ENCODE peak calls at places on chromosomes 6 and 20, in five cellular contexts. K is uterus, Z is MM.1S, L is fibroblast of villous mesenchyme, E is fibroblast of mammary gland. I is an unnamed sample.

GRCh38 chr6:11276911-11277274 is 44.4 kb upstream of the NEDD9 start:
- DNase-seq in K (no peak), Z (no peak), L (no peak), E (no peak), I (no peak)

GRCh38 chr6:42239736-42240375 is 22.2 kb upstream of the MRPS10 start:
- DNase-seq in K (no peak), Z (no peak), L (peak), E (peak), I (no peak)

GRCh38 chr6:10331336-10331735 is 83.5 kb downstream of the TFAP2A start:
- DNase-seq in K (no peak), Z (no peak), L (no peak), E (no peak), I (no peak)

GRCh38 chr6:45900808-45901752 is 114.6 kb downstream of the CLIC5 start:
- DNase-seq in K (no peak), Z (no peak), L (peak), E (peak), I (no peak)

GRCh38 chr20:32521780-32522524 is 63.2 kb downstream of the NOL4L start:
- DNase-seq in K (peak), Z (peak), L (peak), E (peak), I (peak)

GRCh38 chr6:127858992-127859391 is 41.9 kb downstream of the THEMIS start:
- DNase-seq in K (no peak), Z (no peak), L (no peak), E (no peak), I (no peak)

GRCh38 chr20:63497946-63498935 is 642 bp downstream of the EEF1A2 start:
- DNase-seq in K (no peak), Z (no peak), L (peak), E (peak), I (no peak)

GRCh38 chr20:59955131-59955796 is 3.0 kb upstream of the CDH26 start:
- DNase-seq in K (no peak), Z (peak), L (no peak), E (peak), I (no peak)

GRCh38 chr20:44979090-44979621 is 12.8 kb downstream of the STK4 start:
- DNase-seq in K (no peak), Z (peak), L (peak), E (no peak), I (no peak)

GRCh38 chr6:21850682-21851081 is 257.1 kb downstream of the SOX4 start:
- DNase-seq in K (no peak), Z (no peak), L (no peak), E (no peak), I (no peak)

GRCh38 chr6:28634758-28635546 is 109.3 kb downstream of the GPX5 start:
- DNase-seq in K (no peak), Z (no peak), L (no peak), E (peak), I (no peak)

GRCh38 chr20:661474-662288 is 8.7 kb upstream of the SRXN1 start:
- DNase-seq in K (no peak), Z (no peak), L (no peak), E (no peak), I (no peak)

GRCh38 chr6:26243742-26244141 is 121.3 kb upstream of the BTN3A2 start:
- DNase-seq in K (no peak), Z (no peak), L (no peak), E (no peak), I (no peak)

GRCh38 chr6:14452567-14453527 is 335.3 kb downstream of the CD83 start:
- DNase-seq in K (no peak), Z (no peak), L (no peak), E (no peak), I (no peak)

GRCh38 chr20:31721408-31722332 is 998 bp downstream of the BCL2L1 start:
- DNase-seq in K (no peak), Z (no peak), L (no peak), E (no peak), I (peak)

GRCh38 chr6:167688123-167688522 is 138.6 kb upstream of the AFDN start:
- DNase-seq in K (no peak), Z (no peak), L (no peak), E (no peak), I (no peak)

GRCh38 chr6:4588581-4588980 is 187.6 kb upstream of the CDYL start:
- DNase-seq in K (no peak), Z (no peak), L (no peak), E (no peak), I (no peak)
- H3K4me3 ChIP-seq in K (no peak), Z (no peak), L (no peak), E (no peak), I (no peak)

GRCh38 chr6:149608381-149608982 is 40.0 kb downstream of the KATNA1 start:
- DNase-seq in K (no peak), Z (no peak), L (no peak), E (no peak), I (no peak)
- TF ChIP-seq CTCF in K (no peak), Z (no peak), L (no peak), E (no peak), I (no peak)

DNA sequence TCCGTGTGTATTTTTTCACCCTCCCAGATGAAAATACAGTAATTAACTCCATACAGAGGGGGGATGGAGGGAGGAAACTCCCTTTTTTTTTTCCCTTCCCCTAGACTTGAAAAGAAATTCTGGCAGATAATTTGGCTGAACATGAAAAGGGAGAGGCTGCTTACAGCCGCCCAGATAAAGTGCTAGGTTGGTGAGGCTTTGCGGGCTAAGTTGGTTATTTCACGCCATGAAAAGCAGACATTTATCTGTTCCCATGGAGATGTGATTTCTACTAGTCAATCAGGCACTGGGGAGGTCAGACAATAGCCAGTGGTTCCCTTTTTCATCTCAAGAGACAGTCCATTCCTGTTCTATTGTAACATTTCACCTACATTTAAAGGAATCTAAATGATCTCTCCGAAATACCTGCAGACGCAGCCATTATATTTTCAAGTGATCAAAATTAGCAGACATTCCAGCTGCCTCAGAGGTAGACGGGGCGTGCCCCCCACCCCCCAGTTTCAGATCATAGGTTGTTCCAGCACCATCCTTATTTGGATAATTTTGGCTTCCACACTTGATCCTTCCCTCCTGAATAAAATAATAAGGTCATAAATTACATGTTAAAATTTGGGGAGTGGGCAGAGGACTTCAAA is 143.9 kb upstream of the ZNF217 start:
- DNase-seq in K (no peak), Z (peak), L (peak), E (peak), I (no peak)
- H3K4me3 ChIP-seq in K (no peak), Z (peak), L (no peak), E (no peak), I (no peak)

GRCh38 chr6:52697903-52698302 is 27.0 kb downstream of the TMEM14A start:
- DNase-seq in K (no peak), Z (no peak), L (no peak), E (peak), I (no peak)
- TF ChIP-seq CTCF in K (no peak), Z (no peak), L (no peak), E (no peak), I (no peak)

GRCh38 chr6:157982297-157982579 is 575 bp downstream of the SYNJ2 start:
- DNase-seq in K (no peak), Z (peak), L (peak), E (peak), I (no peak)

GRCh38 chr6:157982580-157983438 is 1.1 kb downstream of the SYNJ2 start:
- DNase-seq in K (peak), Z (peak), L (peak), E (peak), I (peak)

GRCh38 chr6:157981395-157982296 is at the start of gene SYNJ2:
- DNase-seq in K (peak), Z (peak), L (peak), E (peak), I (peak)

GRCh38 chr6:157981132-157981394 is 600 bp upstream of the SYNJ2 start:
- DNase-seq in K (peak), Z (peak), L (no peak), E (no peak), I (no peak)

GRCh38 chr6:157980288-157981131 is 1.2 kb upstream of the SYNJ2 start:
- DNase-seq in K (no peak), Z (no peak), L (no peak), E (no peak), I (no peak)
- H3K4me3 ChIP-seq in K (peak), Z (peak), L (no peak), E (no peak), I (no peak)

GRCh38 chr20:53162251-53162835 is 190.2 kb downstream of the TSHZ2 start:
- DNase-seq in K (peak), Z (no peak), L (peak), E (peak), I (no peak)
- TF ChIP-seq CTCF in K (peak), Z (no peak), L (peak), E (peak), I (no peak)

DNA sequence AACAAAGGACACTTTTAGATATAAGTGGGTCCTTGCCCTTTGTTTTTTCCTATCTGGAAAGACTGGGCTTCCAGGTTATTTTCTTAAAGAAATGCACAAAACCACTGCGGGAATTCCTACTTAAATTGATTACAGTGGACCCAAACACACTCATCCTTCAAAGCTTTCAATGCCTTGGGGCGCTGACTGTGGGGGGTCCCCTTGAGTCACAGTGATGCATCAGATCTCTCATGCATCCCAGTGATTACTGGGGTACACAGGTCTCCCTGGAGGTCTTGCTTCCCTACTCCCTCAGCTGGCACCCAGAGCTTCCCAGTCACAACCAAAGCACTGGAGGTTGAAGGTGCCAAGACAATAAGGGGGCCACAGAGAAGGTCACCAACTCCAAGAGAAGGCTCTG is 20.7 kb downstream of the ABHD12 start:
- DNase-seq in K (no peak), Z (no peak), L (no peak), E (no peak), I (no peak)
- H3K4me3 ChIP-seq in K (no peak), Z (no peak), L (no peak), E (no peak), I (no peak)

DNA sequence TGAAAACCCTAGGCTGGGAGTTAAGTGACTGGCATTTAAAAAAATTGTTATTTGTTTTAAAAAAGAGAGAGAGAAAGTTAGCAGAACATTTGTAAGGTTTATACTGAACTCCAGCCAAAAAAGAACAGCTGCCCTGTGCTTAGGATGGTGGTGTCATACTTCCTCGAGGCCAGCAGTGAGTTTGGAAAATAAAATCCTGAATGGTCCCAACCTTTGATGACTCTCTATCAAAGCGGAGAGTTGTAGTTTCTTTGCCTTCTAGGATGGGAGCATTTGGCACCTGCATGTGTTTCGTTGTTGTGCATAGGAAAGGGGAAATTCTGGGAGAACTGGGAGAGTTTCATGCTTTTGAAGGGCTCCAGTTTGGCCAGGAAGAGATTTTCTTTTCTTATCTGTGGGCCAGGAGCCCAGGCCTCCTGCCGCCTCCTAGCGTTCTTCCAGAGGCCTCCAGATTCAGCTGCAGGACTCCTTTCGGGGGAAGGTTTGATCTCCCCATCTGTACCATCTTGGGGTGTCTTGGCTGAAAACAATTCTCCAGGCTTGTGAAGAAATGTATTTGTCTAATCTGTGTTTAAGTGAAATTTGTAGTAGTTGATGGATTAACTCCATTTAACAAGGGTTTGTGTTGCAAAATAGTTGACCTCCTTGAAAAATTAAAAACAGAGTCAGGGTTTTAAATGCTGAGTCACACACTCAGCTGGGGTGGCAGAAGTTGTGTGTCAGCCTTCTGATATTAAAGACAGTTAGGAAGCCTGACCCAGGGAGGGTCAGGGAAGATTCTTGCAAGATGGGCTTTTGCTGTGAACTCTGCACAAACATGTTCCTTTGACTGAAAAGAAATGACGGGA is 63.4 kb downstream of the TXNDC5 start:
- DNase-seq in K (no peak), Z (no peak), L (peak), E (peak), I (no peak)
- TF ChIP-seq CTCF in K (no peak), Z (no peak), L (peak), E (peak), I (no peak)